ENCODE peak calls at places on chromosomes 6 and 20, in five cellular contexts. L is Caco-2, R is fibroblast of lung, M is kidney epithelial cell, J is omental fat pad. O is an unnamed sample.

GRCh38 chr20:45036044-45036755 is 64.7 kb downstream of the KCNS1 start:
- DNase-seq in L (no peak), R (peak; percentile 85), M (peak; percentile 52), J (no peak), O (no peak)

GRCh38 chr6:156021746-156022396 is 566.2 kb upstream of the NOX3 start:
- DNase-seq in L (no peak), R (peak; percentile 63), M (peak; percentile 45), J (no peak), O (no peak)

GRCh38 chr6:81511423-81511822 is 241.1 kb downstream of the TENT5A start:
- DNase-seq in L (no peak), R (no peak), M (no peak), J (no peak), O (no peak)

GRCh38 chr6:16320533-16321340 is 82.3 kb downstream of the GMPR start:
- DNase-seq in L (no peak), R (peak; percentile 90), M (no peak), J (no peak), O (no peak)

GRCh38 chr20:47917549-47918070 is 132.3 kb upstream of the SULF2 start:
- DNase-seq in L (no peak), R (no peak), M (no peak), J (no peak), O (no peak)

GRCh38 chr6:27568226-27568889 is 95.5 kb upstream of the ZNF184 start:
- DNase-seq in L (peak; percentile 82), R (no peak), M (no peak), J (no peak), O (no peak)

GRCh38 chr6:90691823-90692222 is 105.0 kb upstream of the MAP3K7 start:
- DNase-seq in L (no peak), R (no peak), M (no peak), J (no peak), O (no peak)

GRCh38 chr6:167300902-167301425 is 9.8 kb downstream of the UNC93A start:
- DNase-seq in L (no peak), R (no peak), M (no peak), J (no peak), O (no peak)

GRCh38 chr6:40832691-40833090 is 206.3 kb downstream of the UNC5CL start:
- DNase-seq in L (no peak), R (no peak), M (no peak), J (no peak), O (no peak)

GRCh38 chr20:45254867-45255266 is 503 bp upstream of the SLPI start:
- DNase-seq in L (no peak), R (peak; percentile 56), M (peak; percentile 21), J (no peak), O (no peak)

GRCh38 chr6:148517518-148517917 is 174.9 kb downstream of the SASH1 start:
- DNase-seq in L (no peak), R (no peak), M (no peak), J (no peak), O (no peak)

GRCh38 chr20:50844430-50845100 is 49.7 kb downstream of the BCAS4 start:
- DNase-seq in L (no peak), R (peak; percentile 55), M (peak; percentile 88), J (no peak), O (peak; percentile 56)

GRCh38 chr20:63071541-63072181 is 64.9 kb upstream of the BHLHE23 start:
- DNase-seq in L (peak; percentile 63), R (peak; percentile 11), M (no peak), J (no peak), O (no peak)

GRCh38 chr6:53805016-53805415 is 10.2 kb downstream of the LRRC1 start:
- DNase-seq in L (no peak), R (no peak), M (no peak), J (no peak), O (no peak)

GRCh38 chr6:136613477-136613876 is 63.3 kb upstream of the MAP7 start:
- DNase-seq in L (no peak), R (no peak), M (peak; percentile 29), J (no peak), O (no peak)

GRCh38 chr6:35415065-35415880 is 36.9 kb upstream of the FANCE start:
- DNase-seq in L (peak; percentile 72), R (peak; percentile 91), M (no peak), J (no peak), O (peak; percentile 28)

GRCh38 chr20:49325981-49326380 is 48.1 kb upstream of the ZNFX1 start:
- DNase-seq in L (no peak), R (no peak), M (no peak), J (no peak), O (no peak)

GRCh38 chr6:148746363-148747144 is at the start of gene UST:
- DNase-seq in L (no peak), R (peak; percentile 97), M (peak; percentile 59), J (peak; percentile 38), O (peak; percentile 82)

GRCh38 chr6:7723041-7723447 is 2.9 kb upstream of the BMP6 start:
- DNase-seq in L (peak; percentile 81), R (peak; percentile 79), M (peak; percentile 47), J (peak; percentile 95), O (no peak)

GRCh38 chr6:53044071-53044470 is 21.1 kb upstream of the FBXO9 start:
- DNase-seq in L (no peak), R (peak; percentile 51), M (no peak), J (no peak), O (no peak)

GRCh38 chr6:839201-839600 is 146.3 kb upstream of the EXOC2 start:
- DNase-seq in L (no peak), R (no peak), M (no peak), J (no peak), O (no peak)
- TF ChIP-seq CTCF in L (no peak), R (no peak), M (no peak), J (no peak), O (no peak)

GRCh38 chr6:144019929-144020328 is 11.9 kb upstream of the PLAGL1 start:
- DNase-seq in L (no peak), R (no peak), M (no peak), J (no peak), O (no peak)

GRCh38 chr6:144017167-144018094 is 9.4 kb upstream of the PLAGL1 start:
- DNase-seq in L (no peak), R (no peak), M (no peak), J (no peak), O (no peak)

GRCh38 chr6:144027927-144028587 is 20.0 kb upstream of the PLAGL1 start:
- DNase-seq in L (no peak), R (no peak), M (no peak), J (no peak), O (no peak)

DNA sequence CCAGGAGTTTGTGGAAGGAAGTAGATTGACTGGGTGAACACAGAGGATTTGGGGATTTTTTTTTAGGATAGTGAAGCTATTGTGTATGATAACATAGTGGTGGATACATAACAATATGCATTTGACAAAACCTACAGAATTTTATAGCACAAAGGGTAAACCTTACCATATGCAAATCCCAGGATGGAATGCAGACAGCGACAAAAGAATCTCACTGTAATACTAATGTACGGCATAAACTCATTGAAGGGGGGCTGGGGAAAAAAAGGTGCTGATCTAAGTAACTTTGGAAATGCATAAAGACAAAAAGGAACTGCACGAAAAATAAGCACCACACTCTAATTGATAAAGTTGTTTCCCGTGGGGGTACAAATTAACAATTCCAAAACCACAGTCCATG is 15.2 kb upstream of the PLAGL1 start:
- DNase-seq in L (no peak), R (no peak), M (no peak), J (no peak), O (no peak)
- TF ChIP-seq CTCF in L (no peak), R (no peak), M (no peak), J (no peak), O (no peak)

DNA sequence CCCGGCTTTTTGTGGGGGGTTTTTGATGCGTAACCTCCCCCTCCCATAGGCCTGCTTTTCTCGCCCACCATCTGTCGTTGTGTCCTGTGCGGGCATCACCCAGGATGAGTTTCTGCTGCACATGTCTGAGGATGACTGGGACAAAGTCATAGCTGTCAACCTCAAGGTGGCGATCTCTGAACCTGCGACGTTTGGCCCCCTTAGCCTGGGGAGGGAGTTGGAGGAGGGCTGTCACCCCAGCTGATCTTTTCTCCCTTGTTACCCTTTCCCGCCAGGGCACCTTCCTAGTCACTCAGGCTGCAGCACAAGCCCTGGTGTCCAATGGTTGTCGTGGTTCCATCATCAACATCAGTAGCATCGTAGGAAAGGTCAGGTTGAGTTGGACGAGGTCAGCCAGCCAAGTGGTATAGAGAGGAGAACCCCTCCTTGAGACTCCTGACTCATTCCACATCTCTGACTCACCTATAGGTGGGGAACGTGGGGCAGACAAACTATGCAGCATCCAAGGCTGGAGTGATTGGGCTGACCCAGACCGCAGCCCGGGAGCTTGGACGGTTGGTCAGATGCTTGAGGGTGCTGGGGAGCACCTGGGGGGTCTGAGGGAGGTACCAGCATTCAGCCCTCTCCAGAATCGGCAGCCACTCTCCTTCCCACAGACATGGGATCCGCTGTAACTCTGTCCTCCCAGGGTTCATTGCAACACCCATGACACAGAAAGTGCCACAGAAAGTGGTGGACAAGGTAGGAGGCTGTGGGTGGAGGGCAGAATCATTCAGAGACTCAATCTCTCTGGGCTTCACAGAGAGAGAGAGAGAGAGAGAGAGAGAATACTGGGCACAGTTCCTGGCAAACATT is 944 bp downstream of the HSD17B8 start:
- DNase-seq in L (no peak), R (no peak), M (peak; percentile 64), J (no peak), O (no peak)
- TF ChIP-seq CTCF in L (no peak), R (no peak), M (no peak), J (no peak), O (no peak)

GRCh38 chr6:33147807-33148666 is 44.2 kb downstream of the COL11A2 start:
- DNase-seq in L (no peak), R (peak; percentile 76), M (no peak), J (no peak), O (no peak)

GRCh38 chr6:33140556-33140955 is 51.7 kb downstream of the COL11A2 start:
- DNase-seq in L (no peak), R (no peak), M (no peak), J (no peak), O (no peak)

GRCh38 chr6:33143113-33143760 is 49.0 kb downstream of the COL11A2 start:
- DNase-seq in L (no peak), R (no peak), M (no peak), J (no peak), O (no peak)

GRCh38 chr6:33142501-33142900 is 49.8 kb downstream of the COL11A2 start:
- DNase-seq in L (no peak), R (no peak), M (no peak), J (no peak), O (no peak)

DNA sequence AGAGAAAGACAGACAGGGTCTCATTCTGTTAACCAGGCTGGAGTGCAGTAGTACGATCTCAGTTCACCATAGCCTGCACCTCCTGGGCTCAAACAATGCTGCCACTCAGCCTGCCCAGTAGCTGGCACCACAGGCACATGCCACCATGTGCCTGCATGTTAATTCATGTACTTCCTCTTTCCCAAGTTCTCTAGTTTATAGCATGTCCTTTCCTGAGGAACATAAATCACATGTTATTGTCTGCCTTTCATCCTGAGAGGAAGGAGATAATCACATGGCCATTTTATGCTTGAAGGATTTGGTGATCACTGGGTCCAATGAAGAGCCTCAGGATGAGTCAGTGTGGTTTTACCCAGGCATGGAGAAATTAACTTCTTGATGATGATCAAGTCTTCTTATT is 47.9 kb downstream of the COL11A2 start:
- DNase-seq in L (no peak), R (no peak), M (peak; percentile 52), J (no peak), O (no peak)
- TF ChIP-seq CTCF in L (no peak), R (no peak), M (no peak), J (no peak), O (no peak)

GRCh38 chr6:169789944-169790927 is 38.8 kb downstream of the ERMARD start:
- DNase-seq in L (peak; percentile 85), R (peak; percentile 63), M (no peak), J (no peak), O (no peak)
- TF ChIP-seq CTCF in L (peak; percentile 96), R (peak; percentile 97), M (peak; percentile 99), J (peak; percentile 61), O (peak; percentile 94)

GRCh38 chr6:91717094-91717493 is 1130.2 kb upstream of the MAP3K7 start:
- DNase-seq in L (no peak), R (no peak), M (no peak), J (no peak), O (no peak)
- TF ChIP-seq CTCF in L (no peak), R (no peak), M (no peak), J (no peak), O (no peak)